ENCODE peak calls at places on chromosomes 6 and 20, in nine cellular contexts. One of them, this sample, is unnamed. For H3K36me3, the result is how much of the 10 kb centered on the place peaks cover.

GRCh38 chr20:23566199-23566932 is 1.9 kb downstream of the CST9L start:
- DNase-seq in K562: no peak
- DNase-seq in left ventricle myocardium inferior: no peak
- DNase-seq in IMR-90: no peak
- DNase-seq in BJ: no peak
- DNase-seq in PC-9: no peak
- DNase-seq in lower lobe of right lung: no peak
- DNase-seq in Peyer's patch: no peak
- DNase-seq in fibroblast of lung: no peak
- DNase-seq in this sample: peak

GRCh38 chr6:126812651-126813050 is 305.8 kb upstream of the RSPO3 start:
- DNase-seq in left ventricle myocardium inferior: no peak
- DNase-seq in fibroblast of lung: peak
- DNase-seq in IMR-90: no peak
- DNase-seq in BJ: no peak
- DNase-seq in Peyer's patch: no peak
- DNase-seq in lower lobe of right lung: no peak
- DNase-seq in K562: no peak
- DNase-seq in PC-9: no peak
- DNase-seq in this sample: peak

GRCh38 chr20:8578191-8578690 is 446.2 kb downstream of the PLCB1 start:
- DNase-seq in lower lobe of right lung: no peak
- DNase-seq in BJ: no peak
- DNase-seq in left ventricle myocardium inferior: no peak
- DNase-seq in PC-9: no peak
- DNase-seq in IMR-90: no peak
- DNase-seq in K562: no peak
- DNase-seq in fibroblast of lung: no peak
- DNase-seq in Peyer's patch: no peak
- DNase-seq in this sample: no peak

GRCh38 chr6:89260832-89261231 is 43.7 kb upstream of the GABRR1 start:
- DNase-seq in K562: peak
- DNase-seq in BJ: no peak
- DNase-seq in fibroblast of lung: no peak
- DNase-seq in left ventricle myocardium inferior: no peak
- DNase-seq in IMR-90: no peak
- DNase-seq in Peyer's patch: no peak
- DNase-seq in lower lobe of right lung: no peak
- DNase-seq in PC-9: no peak
- DNase-seq in this sample: no peak

GRCh38 chr6:140572867-140573266 is 1198.4 kb upstream of the CITED2 start:
- DNase-seq in left ventricle myocardium inferior: no peak
- DNase-seq in K562: no peak
- DNase-seq in IMR-90: no peak
- DNase-seq in lower lobe of right lung: no peak
- DNase-seq in BJ: no peak
- DNase-seq in Peyer's patch: no peak
- DNase-seq in fibroblast of lung: no peak
- DNase-seq in PC-9: no peak
- DNase-seq in this sample: no peak

GRCh38 chr6:163826668-163827067 is 412.1 kb downstream of the QKI start:
- DNase-seq in fibroblast of lung: no peak
- DNase-seq in Peyer's patch: no peak
- DNase-seq in left ventricle myocardium inferior: no peak
- DNase-seq in BJ: no peak
- DNase-seq in IMR-90: no peak
- DNase-seq in lower lobe of right lung: no peak
- DNase-seq in K562: no peak
- DNase-seq in PC-9: no peak
- DNase-seq in this sample: peak

GRCh38 chr6:87944541-87944954 is 103.1 kb upstream of the SPACA1 start:
- DNase-seq in lower lobe of right lung: peak
- DNase-seq in Peyer's patch: no peak
- DNase-seq in left ventricle myocardium inferior: peak
- DNase-seq in K562: peak
- DNase-seq in IMR-90: peak
- DNase-seq in PC-9: peak
- DNase-seq in BJ: peak
- DNase-seq in fibroblast of lung: peak
- DNase-seq in this sample: peak

GRCh38 chr6:159842035-159842434 is 42.0 kb downstream of the PNLDC1 start:
- DNase-seq in fibroblast of lung: no peak
- DNase-seq in PC-9: no peak
- DNase-seq in IMR-90: no peak
- DNase-seq in K562: peak
- DNase-seq in left ventricle myocardium inferior: no peak
- DNase-seq in lower lobe of right lung: no peak
- DNase-seq in BJ: no peak
- DNase-seq in Peyer's patch: no peak
- DNase-seq in this sample: no peak

GRCh38 chr6:87968435-87969278 is 79.0 kb upstream of the SPACA1 start:
- DNase-seq in fibroblast of lung: peak
- DNase-seq in BJ: no peak
- DNase-seq in K562: no peak
- DNase-seq in left ventricle myocardium inferior: no peak
- DNase-seq in IMR-90: no peak
- DNase-seq in PC-9: no peak
- DNase-seq in lower lobe of right lung: peak
- DNase-seq in Peyer's patch: peak
- DNase-seq in this sample: peak

GRCh38 chr20:25308671-25309394 is 60.9 kb downstream of the PYGB start:
- DNase-seq in K562: peak
- DNase-seq in lower lobe of right lung: peak
- DNase-seq in fibroblast of lung: peak
- DNase-seq in PC-9: peak
- DNase-seq in IMR-90: peak
- DNase-seq in Peyer's patch: no peak
- DNase-seq in BJ: no peak
- DNase-seq in left ventricle myocardium inferior: no peak
- DNase-seq in this sample: no peak

GRCh38 chr6:145199961-145200360 is 535.4 kb downstream of the EPM2A start:
- DNase-seq in IMR-90: peak
- DNase-seq in PC-9: peak
- DNase-seq in lower lobe of right lung: no peak
- DNase-seq in K562: no peak
- DNase-seq in left ventricle myocardium inferior: no peak
- DNase-seq in Peyer's patch: no peak
- DNase-seq in fibroblast of lung: peak
- DNase-seq in BJ: no peak
- DNase-seq in this sample: no peak

GRCh38 chr20:57615472-57615855 is 4.8 kb downstream of the ZBP1 start:
- DNase-seq in Peyer's patch: no peak
- DNase-seq in fibroblast of lung: no peak
- DNase-seq in IMR-90: no peak
- DNase-seq in K562: no peak
- DNase-seq in BJ: no peak
- DNase-seq in lower lobe of right lung: no peak
- DNase-seq in left ventricle myocardium inferior: no peak
- DNase-seq in PC-9: no peak
- DNase-seq in this sample: peak

GRCh38 chr6:136111831-136112230 is 138.3 kb downstream of the MTFR2 start:
- DNase-seq in PC-9: no peak
- DNase-seq in fibroblast of lung: no peak
- DNase-seq in IMR-90: no peak
- DNase-seq in Peyer's patch: no peak
- DNase-seq in BJ: no peak
- DNase-seq in left ventricle myocardium inferior: no peak
- DNase-seq in K562: no peak
- DNase-seq in lower lobe of right lung: no peak
- DNase-seq in this sample: no peak

GRCh38 chr6:137763861-137764260 is 103.2 kb upstream of the TNFAIP3 start:
- DNase-seq in PC-9: no peak
- DNase-seq in K562: no peak
- DNase-seq in IMR-90: no peak
- DNase-seq in fibroblast of lung: no peak
- DNase-seq in BJ: no peak
- DNase-seq in Peyer's patch: no peak
- DNase-seq in lower lobe of right lung: no peak
- DNase-seq in left ventricle myocardium inferior: no peak
- DNase-seq in this sample: no peak

GRCh38 chr6:155483858-155484257 is 28.2 kb upstream of the NOX3 start:
- DNase-seq in BJ: no peak
- DNase-seq in Peyer's patch: no peak
- DNase-seq in left ventricle myocardium inferior: no peak
- DNase-seq in lower lobe of right lung: no peak
- DNase-seq in IMR-90: peak
- DNase-seq in K562: no peak
- DNase-seq in fibroblast of lung: peak
- DNase-seq in PC-9: no peak
- DNase-seq in this sample: no peak

GRCh38 chr6:148323344-148323743 is 19.3 kb upstream of the SASH1 start:
- DNase-seq in lower lobe of right lung: no peak
- DNase-seq in BJ: peak
- DNase-seq in Peyer's patch: no peak
- DNase-seq in fibroblast of lung: no peak
- DNase-seq in IMR-90: peak
- DNase-seq in PC-9: no peak
- DNase-seq in left ventricle myocardium inferior: no peak
- DNase-seq in K562: no peak
- DNase-seq in this sample: no peak

GRCh38 chr6:131828080-131828479 is 20.3 kb downstream of the ENPP1 start:
- DNase-seq in Peyer's patch: no peak
- DNase-seq in IMR-90: peak
- DNase-seq in PC-9: no peak
- DNase-seq in K562: no peak
- DNase-seq in left ventricle myocardium inferior: no peak
- DNase-seq in fibroblast of lung: no peak
- DNase-seq in lower lobe of right lung: no peak
- DNase-seq in BJ: peak
- DNase-seq in this sample: no peak

DNA sequence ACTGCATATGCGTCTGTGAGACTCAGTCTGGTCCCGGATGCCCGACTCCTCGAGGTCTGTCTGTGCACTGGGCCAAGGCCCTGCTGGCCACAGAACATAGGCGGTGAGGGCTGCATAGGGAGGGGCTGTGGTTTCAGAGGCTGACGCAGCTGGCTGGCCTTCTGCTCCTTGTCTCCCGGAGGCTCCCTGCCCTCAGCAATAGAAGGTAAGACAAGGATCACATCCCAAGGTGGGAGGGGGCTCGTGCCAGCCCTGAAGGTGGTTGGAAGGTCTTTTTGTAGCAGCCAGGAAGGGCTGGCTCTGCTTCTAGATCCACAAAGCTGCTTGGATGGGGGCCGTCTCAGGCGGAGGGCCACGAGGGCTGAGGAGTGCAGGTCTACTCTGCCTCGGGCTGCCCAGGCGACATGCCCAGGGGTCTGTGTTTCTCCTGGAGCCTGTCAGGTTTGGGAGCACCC is 239.8 kb upstream of the SULF2 start:
- DNase-seq in BJ: peak
- DNase-seq in K562: no peak
- DNase-seq in IMR-90: peak
- DNase-seq in PC-9: peak
- DNase-seq in fibroblast of lung: peak
- DNase-seq in left ventricle myocardium inferior: no peak
- DNase-seq in Peyer's patch: no peak
- DNase-seq in lower lobe of right lung: no peak
- DNase-seq in this sample: peak
- TF ChIP-seq CTCF in BJ: peak
- TF ChIP-seq CTCF in K562: no peak
- TF ChIP-seq CTCF in IMR-90: no peak
- TF ChIP-seq CTCF in PC-9: no peak
- TF ChIP-seq CTCF in fibroblast of lung: no peak
- TF ChIP-seq CTCF in left ventricle myocardium inferior: no peak
- TF ChIP-seq CTCF in Peyer's patch: no peak
- TF ChIP-seq CTCF in lower lobe of right lung: no peak
- TF ChIP-seq CTCF in this sample: peak

GRCh38 chr6:30074331-30075093 is 1.1 kb downstream of the RNF39 start:
- DNase-seq in fibroblast of lung: peak
- DNase-seq in left ventricle myocardium inferior: no peak
- DNase-seq in IMR-90: no peak
- DNase-seq in BJ: no peak
- DNase-seq in PC-9: no peak
- DNase-seq in K562: no peak
- DNase-seq in lower lobe of right lung: peak
- DNase-seq in Peyer's patch: no peak
- DNase-seq in this sample: peak

GRCh38 chr6:30076333-30076732 is 764 bp upstream of the RNF39 start:
- DNase-seq in left ventricle myocardium inferior: no peak
- DNase-seq in lower lobe of right lung: no peak
- DNase-seq in Peyer's patch: no peak
- DNase-seq in fibroblast of lung: no peak
- DNase-seq in K562: no peak
- DNase-seq in IMR-90: no peak
- DNase-seq in BJ: no peak
- DNase-seq in PC-9: peak
- DNase-seq in this sample: no peak

GRCh38 chr6:30075987-30076311 is 380 bp upstream of the RNF39 start:
- DNase-seq in BJ: no peak
- DNase-seq in K562: no peak
- DNase-seq in lower lobe of right lung: peak
- DNase-seq in Peyer's patch: no peak
- DNase-seq in IMR-90: no peak
- DNase-seq in PC-9: peak
- DNase-seq in left ventricle myocardium inferior: no peak
- DNase-seq in fibroblast of lung: no peak
- DNase-seq in this sample: no peak

GRCh38 chr6:30073489-30074240 is 1.9 kb downstream of the RNF39 start:
- DNase-seq in PC-9: no peak
- DNase-seq in Peyer's patch: no peak
- DNase-seq in IMR-90: no peak
- DNase-seq in K562: no peak
- DNase-seq in BJ: no peak
- DNase-seq in lower lobe of right lung: no peak
- DNase-seq in left ventricle myocardium inferior: no peak
- DNase-seq in fibroblast of lung: no peak
- DNase-seq in this sample: no peak

GRCh38 chr6:30075094-30075986 is at the start of gene RNF39:
- DNase-seq in PC-9: no peak
- DNase-seq in left ventricle myocardium inferior: no peak
- DNase-seq in Peyer's patch: no peak
- DNase-seq in lower lobe of right lung: peak
- DNase-seq in BJ: no peak
- DNase-seq in fibroblast of lung: no peak
- DNase-seq in K562: peak
- DNase-seq in IMR-90: no peak
- DNase-seq in this sample: peak
- H3K4me3 ChIP-seq in PC-9: peak
- H3K4me3 ChIP-seq in left ventricle myocardium inferior: peak
- H3K4me3 ChIP-seq in Peyer's patch: peak
- H3K4me3 ChIP-seq in lower lobe of right lung: peak
- H3K4me3 ChIP-seq in BJ: no peak
- H3K4me3 ChIP-seq in fibroblast of lung: no peak
- H3K4me3 ChIP-seq in K562: no peak
- H3K4me3 ChIP-seq in IMR-90: peak
- H3K4me3 ChIP-seq in this sample: peak

GRCh38 chr20:3156811-3157619 is 2.6 kb downstream of the FASTKD5 start:
- DNase-seq in fibroblast of lung: no peak
- DNase-seq in IMR-90: peak
- DNase-seq in lower lobe of right lung: no peak
- DNase-seq in Peyer's patch: no peak
- DNase-seq in BJ: no peak
- DNase-seq in PC-9: no peak
- DNase-seq in K562: no peak
- DNase-seq in left ventricle myocardium inferior: no peak
- DNase-seq in this sample: no peak
- H3K36me3 ChIP-seq in fibroblast of lung: under half
- H3K36me3 ChIP-seq in IMR-90: under half
- H3K36me3 ChIP-seq in lower lobe of right lung: under half
- H3K36me3 ChIP-seq in Peyer's patch: under half
- H3K36me3 ChIP-seq in BJ: under half
- H3K36me3 ChIP-seq in PC-9: under half
- H3K36me3 ChIP-seq in K562: under half
- H3K36me3 ChIP-seq in left ventricle myocardium inferior: under half
- H3K36me3 ChIP-seq in this sample: under half

GRCh38 chr6:20873425-20874190 is 339.4 kb downstream of the CDKAL1 start:
- DNase-seq in fibroblast of lung: peak
- DNase-seq in left ventricle myocardium inferior: no peak
- DNase-seq in IMR-90: no peak
- DNase-seq in Peyer's patch: no peak
- DNase-seq in BJ: no peak
- DNase-seq in lower lobe of right lung: no peak
- DNase-seq in K562: no peak
- DNase-seq in PC-9: no peak
- DNase-seq in this sample: peak
- TF ChIP-seq CTCF in fibroblast of lung: no peak
- TF ChIP-seq CTCF in left ventricle myocardium inferior: no peak
- TF ChIP-seq CTCF in IMR-90: peak
- TF ChIP-seq CTCF in Peyer's patch: no peak
- TF ChIP-seq CTCF in BJ: peak
- TF ChIP-seq CTCF in lower lobe of right lung: no peak
- TF ChIP-seq CTCF in K562: peak
- TF ChIP-seq CTCF in PC-9: no peak
- TF ChIP-seq CTCF in this sample: peak

This sample was measured in endodermal cell.